ENCODE peak calls at places on chromosomes 12 and 14, in eight cellular contexts. D, F, V, J, Q, M, I and N are unnamed samples.

GRCh38 chr12:130858084-130858483 is 13.8 kb upstream of the RAN start:
- DNase-seq in Q (no peak), V (no peak), D (no peak), M (no peak), F (no peak), I (no peak), J (no peak), N (peak; percentile 66)

GRCh38 chr12:64736771-64737170 is 22.4 kb downstream of the GNS start:
- DNase-seq in D (no peak), F (no peak), V (no peak), I (no peak), J (no peak), Q (no peak), M (no peak), N (no peak)

GRCh38 chr12:1616233-1617066 is 12.6 kb upstream of the WNT5B start:
- DNase-seq in Q (no peak), I (no peak), V (no peak), M (peak; percentile 58), D (no peak), J (no peak), F (no peak), N (peak; percentile 52)

GRCh38 chr12:129503802-129504201 is 400.0 kb downstream of the TMEM132D start:
- DNase-seq in I (no peak), M (no peak), V (no peak), D (no peak), Q (no peak), F (no peak), J (no peak), N (no peak)

GRCh38 chr14:94144765-94145164 is 15.4 kb upstream of the IFI27L2 start:
- DNase-seq in I (no peak), Q (no peak), M (peak; percentile 32), D (no peak), V (no peak), J (no peak), F (no peak), N (peak; percentile 63)

GRCh38 chr12:98954506-98954905 is 309.4 kb downstream of the APAF1 start:
- DNase-seq in V (no peak), F (no peak), Q (no peak), D (no peak), I (no peak), M (no peak), J (no peak), N (no peak)

GRCh38 chr12:108333898-108334699 is 5.0 kb downstream of the CMKLR1 start:
- DNase-seq in V (no peak), J (peak; percentile 8), I (peak; percentile 94), M (no peak), F (peak; percentile 47), Q (no peak), D (no peak), N (no peak)

GRCh38 chr12:98998697-98999299 is 353.7 kb downstream of the APAF1 start:
- DNase-seq in F (peak; percentile 50), M (peak; percentile 68), J (no peak), Q (peak; percentile 48), V (no peak), D (no peak), I (peak; percentile 21), N (no peak)

GRCh38 chr14:30034049-30034635 is 106.5 kb upstream of the PRKD1 start:
- DNase-seq in I (peak; percentile 84), F (peak; percentile 26), M (no peak), J (no peak), V (no peak), Q (no peak), D (no peak), N (peak; percentile 53)

GRCh38 chr12:89439946-89440345 is 84.7 kb downstream of the GALNT4 start:
- DNase-seq in F (peak; percentile 42), I (peak; percentile 61), Q (no peak), J (no peak), V (no peak), M (no peak), D (no peak), N (no peak)

GRCh38 chr12:503111-503761 is 43.5 kb downstream of the B4GALNT3 start:
- DNase-seq in F (no peak), M (peak; percentile 5), I (peak; percentile 58), V (no peak), D (no peak), J (no peak), Q (no peak), N (peak; percentile 75)

GRCh38 chr12:2286051-2286450 is 233.3 kb downstream of the CACNA1C start:
- DNase-seq in J (no peak), D (no peak), F (no peak), I (no peak), M (no peak), Q (no peak), V (no peak), N (no peak)

GRCh38 chr12:65532744-65533143 is 254.3 kb downstream of the MSRB3 start:
- DNase-seq in I (peak; percentile 74), F (peak; percentile 94), V (no peak), M (no peak), J (no peak), Q (peak; percentile 53), D (no peak), N (no peak)

GRCh38 chr12:48296586-48297396 is 53.9 kb downstream of the ZNF641 start:
- DNase-seq in I (peak; percentile 72), D (peak; percentile 86), F (peak; percentile 79), Q (peak; percentile 83), M (no peak), J (no peak), V (peak; percentile 22), N (peak; percentile 96)

GRCh38 chr14:45947785-45948184 is 694.8 kb upstream of the MIS18BP1 start:
- DNase-seq in Q (no peak), I (no peak), M (no peak), F (no peak), D (no peak), V (no peak), J (no peak), N (no peak)

GRCh38 chr12:42957136-42957535 is 367.6 kb upstream of the PRICKLE1 start:
- DNase-seq in V (no peak), M (no peak), Q (no peak), I (no peak), J (no peak), D (peak; percentile 43), F (no peak), N (no peak)

GRCh38 chr12:10891937-10892336 is 7.9 kb upstream of the PRH1 start:
- DNase-seq in I (no peak), Q (no peak), V (no peak), M (no peak), F (no peak), J (no peak), D (no peak), N (no peak)

GRCh38 chr12:78566461-78566860 is 298.1 kb upstream of the SYT1 start:
- DNase-seq in Q (no peak), I (no peak), M (no peak), J (no peak), F (no peak), V (no peak), D (no peak), N (no peak)

GRCh38 chr14:95044463-95045254 is 112.7 kb downstream of the DICER1 start:
- DNase-seq in M (no peak), V (no peak), I (no peak), F (no peak), J (no peak), Q (no peak), D (no peak), N (peak; percentile 61)

GRCh38 chr12:109597795-109598427 is 24.3 kb downstream of the MVK start:
- DNase-seq in V (peak; percentile 60), D (peak; percentile 92), M (peak; percentile 69), F (peak; percentile 76), Q (peak; percentile 94), J (peak; percentile 22), I (peak; percentile 65), N (peak; percentile 99)

GRCh38 chr12:11981174-11981733 is 89.5 kb upstream of the BCL2L14 start:
- DNase-seq in Q (no peak), I (peak; percentile 78), F (peak; percentile 36), J (peak; percentile 3), V (peak; percentile 51), M (peak; percentile 34), D (no peak), N (peak; percentile 35)

GRCh38 chr14:102586420-102587119 is 5.9 kb upstream of the RCOR1 start:
- DNase-seq in V (no peak), I (peak; percentile 51), D (no peak), F (no peak), Q (no peak), J (no peak), M (no peak), N (no peak)

GRCh38 chr14:50318031-50318626 is 6.0 kb downstream of the DMAC2L start:
- DNase-seq in I (peak; percentile 43), J (no peak), Q (no peak), F (peak; percentile 55), M (peak; percentile 72), D (no peak), V (no peak), N (no peak)

GRCh38 chr14:76844223-76844622 is 18.0 kb downstream of the LRRC74A start:
- DNase-seq in D (peak; percentile 85), I (peak; percentile 26), J (peak; percentile 13), M (peak; percentile 95), V (peak; percentile 58), Q (no peak), F (peak; percentile 30), N (peak; percentile 76)

GRCh38 chr14:98077176-98077575 is 1194.8 kb downstream of the BCL11B start:
- DNase-seq in M (no peak), D (no peak), Q (no peak), V (no peak), I (no peak), F (no peak), J (no peak), N (no peak)

GRCh38 chr12:108696996-108697290 is 34.4 kb downstream of the CORO1C start:
- DNase-seq in F (no peak), M (no peak), V (no peak), D (no peak), Q (no peak), I (no peak), J (no peak), N (no peak)

GRCh38 chr14:57302883-57303282 is 34.1 kb downstream of the AP5M1 start:
- DNase-seq in I (no peak), M (no peak), F (no peak), J (no peak), Q (no peak), D (no peak), V (no peak), N (no peak)

GRCh38 chr14:61462566-61463195 is 141.3 kb downstream of the PRKCH start:
- DNase-seq in Q (no peak), V (no peak), I (peak; percentile 91), J (no peak), M (no peak), F (peak; percentile 83), D (no peak), N (no peak)

GRCh38 chr12:46556820-46557524 is 184.4 kb upstream of the SLC38A2 start:
- DNase-seq in F (peak; percentile 79), J (no peak), I (peak; percentile 88), M (no peak), V (no peak), Q (no peak), D (no peak), N (no peak)

GRCh38 chr14:105424861-105425260 is 5.2 kb downstream of the MTA1 start:
- DNase-seq in Q (no peak), D (no peak), I (no peak), J (no peak), F (no peak), V (no peak), M (no peak), N (no peak)

GRCh38 chr12:92080390-92081285 is 65.0 kb downstream of the BTG1 start:
- DNase-seq in F (peak; percentile 82), M (no peak), J (no peak), D (no peak), I (peak; percentile 85), V (no peak), Q (peak; percentile 38), N (no peak)

GRCh38 chr12:1797011-1797901 is 23.1 kb upstream of the LRTM2 start:
- DNase-seq in M (no peak), F (no peak), J (no peak), D (peak; percentile 86), Q (no peak), V (peak; percentile 37), I (no peak), N (peak; percentile 68)